ENCODE peak calls at places on chromosomes 16 and 17, in eight cellular contexts. B, D, V, X, O, J, E and P are unnamed samples.

GRCh38 chr17:63452979-63453551 is 7.0 kb upstream of the CYB561 start:
- DNase-seq in J (no peak), X (no peak), D (no peak), O (no peak), B (no peak), E (no peak), V (no peak), P (no peak)

GRCh38 chr16:4314532-4315184 is 1.2 kb upstream of the GLIS2 start:
- DNase-seq in O (no peak), X (no peak), D (no peak), J (no peak), E (peak; percentile 74), B (peak; percentile 77), V (no peak), P (peak; percentile 77)

GRCh38 chr17:21199311-21199710 is 14.7 kb downstream of the TMEM11 start:
- DNase-seq in E (no peak), D (no peak), X (no peak), V (no peak), J (no peak), O (no peak), B (no peak), P (no peak)

GRCh38 chr17:7238418-7239090 is 703 bp downstream of the PHF23 start:
- DNase-seq in D (no peak), J (peak; percentile 38), O (no peak), V (no peak), X (no peak), E (no peak), B (peak; percentile 65), P (peak; percentile 71)

GRCh38 chr17:5759501-5759925 is 175.2 kb upstream of the NLRP1 start:
- DNase-seq in J (no peak), B (no peak), E (no peak), O (no peak), V (no peak), D (no peak), X (no peak), P (no peak)

GRCh38 chr16:89031715-89032659 is 55.0 kb upstream of the CBFA2T3 start:
- DNase-seq in J (no peak), E (no peak), O (peak; percentile 28), V (peak; percentile 56), B (no peak), D (no peak), X (peak; percentile 37), P (no peak)

GRCh38 chr17:4744999-4745969 is 5.6 kb upstream of the CXCL16 start:
- DNase-seq in X (no peak), D (no peak), B (no peak), V (no peak), J (peak; percentile 72), O (no peak), E (no peak), P (no peak)

GRCh38 chr17:77738666-77739531 is 219.6 kb upstream of the TNRC6C start:
- DNase-seq in O (peak; percentile 52), E (peak; percentile 50), B (no peak), D (no peak), V (no peak), X (peak; percentile 22), J (no peak), P (no peak)

GRCh38 chr17:39744075-39744835 is 6.5 kb downstream of the GRB7 start:
- DNase-seq in D (no peak), O (no peak), V (no peak), B (no peak), J (no peak), X (no peak), E (peak; percentile 49), P (no peak)

GRCh38 chr17:77385750-77386501 is 245.2 kb downstream of the SEC14L1 start:
- DNase-seq in E (no peak), D (no peak), O (no peak), X (no peak), B (no peak), J (peak; percentile 67), V (no peak), P (peak; percentile 56)

GRCh38 chr17:39999067-39999466 is 16.2 kb upstream of the CSF3 start:
- DNase-seq in E (no peak), D (no peak), J (no peak), B (no peak), V (no peak), X (no peak), O (no peak), P (no peak)

GRCh38 chr17:63039899-63040602 is 74.0 kb downstream of the TANC2 start:
- DNase-seq in J (no peak), X (no peak), O (no peak), V (no peak), B (peak; percentile 29), D (no peak), E (no peak), P (no peak)

GRCh38 chr17:44556114-44556853 is 1.0 kb upstream of the FZD2 start:
- DNase-seq in O (no peak), X (peak; percentile 29), E (no peak), B (peak; percentile 84), J (peak; percentile 37), V (peak; percentile 47), D (no peak), P (peak; percentile 42)

GRCh38 chr17:45719335-45720071 is 64.6 kb upstream of the CRHR1 start:
- DNase-seq in J (peak; percentile 31), E (no peak), D (no peak), V (no peak), B (peak; percentile 82), O (no peak), X (no peak), P (no peak)

GRCh38 chr16:79169239-79169638 is 431.3 kb downstream of the MAF start:
- DNase-seq in E (no peak), B (no peak), J (no peak), O (no peak), X (no peak), D (no peak), V (no peak), P (no peak)

GRCh38 chr17:1644493-1645206 is 882 bp downstream of the SCARF1 start:
- DNase-seq in J (no peak), V (no peak), B (no peak), X (no peak), D (no peak), E (no peak), O (no peak), P (no peak)

GRCh38 chr17:41352597-41353366 is 2.2 kb upstream of the KRT33A start:
- DNase-seq in X (no peak), E (no peak), B (no peak), V (no peak), J (no peak), O (no peak), D (no peak), P (no peak)

GRCh38 chr17:42127414-42127813 is 4.8 kb downstream of the HSPB9 start:
- DNase-seq in O (no peak), D (no peak), E (no peak), V (no peak), B (no peak), J (no peak), X (no peak), P (no peak)

GRCh38 chr17:36198831-36199465 is 2.4 kb upstream of the CCL3L1 start:
- DNase-seq in J (no peak), V (no peak), E (no peak), O (no peak), X (no peak), B (no peak), D (no peak), P (no peak)

GRCh38 chr16:53043462-53043861 is 9.2 kb downstream of the CHD9NB start:
- DNase-seq in B (no peak), J (no peak), E (no peak), D (no peak), X (no peak), O (peak; percentile 30), V (peak; percentile 23), P (no peak)

DNA sequence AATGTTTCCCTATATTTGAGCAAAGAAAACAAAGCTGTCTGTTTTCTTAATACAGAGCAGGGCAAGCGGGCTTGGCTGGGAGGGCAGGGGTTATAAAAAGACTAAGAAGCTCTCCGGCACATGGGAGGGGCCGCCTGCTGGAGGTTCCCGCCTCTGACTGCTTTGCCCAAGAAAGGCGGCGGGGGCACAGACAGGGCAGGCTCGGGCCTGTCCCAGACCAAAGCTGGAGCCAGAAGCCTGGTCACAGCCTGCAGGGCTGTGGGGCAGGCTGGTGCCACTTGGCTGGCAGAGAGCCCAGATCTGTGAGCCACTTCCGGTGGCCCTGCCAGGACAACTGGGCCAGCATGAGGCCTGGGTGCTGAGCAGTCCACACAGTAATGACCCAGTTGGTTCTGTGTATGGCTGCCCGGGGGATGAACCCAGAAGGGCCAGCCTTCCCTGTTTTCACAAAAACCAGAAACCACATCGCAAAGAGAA is 89.4 kb downstream of the LITAF start:
- DNase-seq in E (peak; percentile 89), B (peak; percentile 88), X (peak; percentile 97), D (peak; percentile 93), O (peak; percentile 72), J (no peak), V (peak; percentile 81), P (peak; percentile 74)
- TF ChIP-seq EP300 in E (no peak), B (no peak), X (no peak), D (no peak), O (peak; percentile 29), J (no peak), V (no peak), P (no peak)

GRCh38 chr16:11088432-11088794 is 144.0 kb downstream of the CLEC16A start:
- DNase-seq in J (no peak), B (no peak), D (no peak), X (no peak), E (no peak), V (no peak), O (no peak), P (no peak)
- H3K27ac ChIP-seq in J (no peak overlapping the region), B (no peak overlapping the region), D (no peak overlapping the region), X (no peak overlapping the region), E (no peak overlapping the region), V (no peak overlapping the region), O (no peak overlapping the region), P (peak overlapping the region; percentile 38)

GRCh38 chr17:16552637-16553045 is 16.4 kb downstream of the ZNF287 start:
- DNase-seq in O (no peak), B (no peak), V (no peak), X (no peak), D (no peak), E (no peak), J (no peak), P (no peak)

DNA sequence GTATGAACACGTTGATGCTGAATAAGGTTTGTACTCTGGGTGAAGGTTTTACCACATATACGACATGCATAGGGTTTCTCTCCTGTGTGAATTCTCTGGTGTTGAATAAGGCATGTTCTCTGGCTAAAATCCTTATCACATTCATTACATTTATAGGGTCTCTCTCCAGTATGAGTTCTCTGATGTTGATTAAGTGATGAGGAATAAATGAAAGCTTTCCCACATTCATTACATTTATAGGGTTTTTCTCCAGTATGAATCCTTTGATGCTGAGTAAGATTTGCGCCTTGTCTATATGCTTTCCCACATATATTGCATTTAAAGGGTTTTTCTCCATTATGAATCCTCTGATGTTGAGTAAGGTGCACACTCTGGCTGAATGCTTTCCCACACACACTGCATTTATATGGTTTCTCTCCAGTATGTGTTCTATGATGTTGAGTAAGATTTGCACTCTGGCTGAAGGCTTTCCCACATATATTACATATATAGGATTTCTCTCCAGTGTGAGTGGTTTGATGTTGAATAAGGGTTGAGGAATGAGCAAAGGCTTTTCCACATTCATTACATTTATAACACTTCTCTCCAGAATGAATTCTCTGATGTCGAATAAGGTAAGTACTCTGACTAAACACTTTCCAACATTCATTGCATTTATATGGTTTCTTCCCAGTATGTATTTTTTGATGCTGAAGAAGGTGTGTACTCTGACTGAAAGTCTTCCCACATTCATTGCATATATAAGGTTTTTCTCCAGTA is 16.9 kb downstream of the ZNF287 start:
- DNase-seq in B (no peak), O (no peak), E (no peak), J (no peak), X (no peak), D (no peak), V (no peak), P (no peak)
- H3K9me3 ChIP-seq in B (peaks cover 99% of the 10 kb centered on the region), O (peaks cover 92% of the 10 kb centered on the region), E (peaks cover 53% of the 10 kb centered on the region), J (peaks cover 8% of the 10 kb centered on the region), X (peaks cover 96% of the 10 kb centered on the region), D (peaks cover 20% of the 10 kb centered on the region), V (peaks cover 91% of the 10 kb centered on the region), P (peaks cover 19% of the 10 kb centered on the region)

GRCh38 chr17:37299257-37299985 is 76.4 kb upstream of the C17orf78 start:
- DNase-seq in B (no peak), E (no peak), D (no peak), O (no peak), X (no peak), J (no peak), V (no peak), P (no peak)
- TF ChIP-seq EP300 in B (no peak), E (no peak), D (no peak), O (no peak), X (no peak), J (no peak), V (no peak), P (no peak)